ENCODE peak calls at places on chromosomes 4 and X, in five cellular contexts. X is SK-N-SH, S is HCT116, L is HepG2, G is GM12878. Y is an unnamed sample.

GRCh38 chrX:123422875-123423274 is 238.8 kb downstream of the GRIA3 start:
- DNase-seq in L (peak), S (no peak), X (peak), G (no peak), Y (no peak)

GRCh38 chr4:31461425-31461824 is 741.3 kb downstream of the PCDH7 start:
- DNase-seq in X (no peak), G (no peak), S (peak), L (no peak), Y (no peak)

GRCh38 chrX:70301716-70302115 is 11.8 kb downstream of the KIF4A start:
- DNase-seq in G (no peak), S (no peak), L (no peak), X (no peak), Y (no peak)

GRCh38 chr4:82814034-82814433 is 15.4 kb upstream of the SCD5 start:
- DNase-seq in G (no peak), X (peak), S (no peak), L (no peak), Y (no peak)

GRCh38 chr4:182847543-182847942 is 69.6 kb downstream of the DCTD start:
- DNase-seq in X (no peak), L (no peak), G (no peak), S (no peak), Y (no peak)

GRCh38 chr4:180617203-180617602 is 1626.0 kb upstream of the TENM3 start:
- DNase-seq in S (no peak), X (no peak), L (peak), G (no peak), Y (no peak)

GRCh38 chr4:10629394-10629793 is 55.2 kb downstream of the CLNK start:
- DNase-seq in X (no peak), G (no peak), L (no peak), S (no peak), Y (no peak)

GRCh38 chr4:113384600-113384999 is 335.1 kb downstream of the ANK2 start:
- DNase-seq in S (peak), G (no peak), L (no peak), X (no peak), Y (no peak)

GRCh38 chr4:106287353-106287969 is 28.5 kb downstream of the TBCK start:
- DNase-seq in G (no peak), S (no peak), L (peak), X (no peak), Y (no peak)

DNA sequence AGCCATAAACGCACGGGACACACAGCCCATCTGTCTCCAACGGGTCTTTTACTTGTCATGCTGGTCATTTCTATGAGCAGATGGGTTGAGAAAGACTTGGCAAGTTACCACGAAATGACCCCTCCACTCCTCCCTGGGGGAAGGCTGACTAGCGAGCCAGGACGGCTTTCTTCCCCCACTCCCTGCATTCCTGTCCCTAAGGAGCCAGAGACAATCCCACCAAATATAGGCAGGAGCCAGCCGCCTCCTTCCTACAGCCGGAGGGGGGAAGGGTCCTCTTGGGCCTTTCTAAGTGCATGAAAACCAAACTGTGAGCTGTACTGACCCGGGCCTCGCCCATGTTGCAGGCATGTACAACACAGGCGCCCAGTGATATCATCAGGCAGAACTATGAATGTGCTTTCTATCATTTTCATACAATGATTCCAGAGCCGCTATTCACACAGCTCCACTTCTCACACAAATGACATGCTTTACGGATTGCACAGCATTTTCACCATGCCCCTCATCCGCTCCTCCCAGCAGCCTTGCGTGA is 28.6 kb downstream of the AFAP1 start:
- DNase-seq in G (no peak), X (peak), L (no peak), S (no peak), Y (no peak)
- TF ChIP-seq JUND in G (no peak), X (no peak), L (no peak), S (no peak), Y (no peak)

DNA sequence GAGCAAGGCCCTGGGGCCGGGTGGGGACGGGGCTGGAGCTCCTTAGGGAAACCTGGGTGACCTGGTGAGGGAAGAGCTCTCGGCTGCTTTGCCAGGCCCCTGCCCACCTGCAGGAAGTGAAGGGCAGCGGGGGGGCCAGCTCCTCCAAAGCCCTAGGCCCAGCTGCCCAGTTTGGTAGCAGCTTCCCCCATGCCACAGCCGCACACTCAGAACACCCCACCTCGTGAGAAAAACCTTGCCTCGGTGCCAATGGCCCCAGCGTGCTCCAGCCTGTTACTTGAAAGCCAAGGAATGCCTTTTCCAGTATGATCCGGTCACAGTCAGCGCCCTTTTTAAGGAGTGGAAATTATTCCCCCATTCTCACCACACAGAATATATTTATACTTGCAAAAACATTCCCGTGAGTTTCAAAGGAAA is 38.3 kb downstream of the ACOX3 start:
- DNase-seq in S (no peak), G (no peak), L (no peak), X (no peak), Y (no peak)
- TF ChIP-seq JUND in S (no peak), G (no peak), L (no peak), X (no peak), Y (no peak)

GRCh38 chr4:33715996-33716395 is 2528.3 kb downstream of the ARAP2 start:
- DNase-seq in L (no peak), G (no peak), S (no peak), X (peak), Y (no peak)

GRCh38 chr4:33709247-33709646 is 2535.1 kb downstream of the ARAP2 start:
- DNase-seq in L (no peak), S (no peak), G (no peak), X (no peak), Y (no peak)

DNA sequence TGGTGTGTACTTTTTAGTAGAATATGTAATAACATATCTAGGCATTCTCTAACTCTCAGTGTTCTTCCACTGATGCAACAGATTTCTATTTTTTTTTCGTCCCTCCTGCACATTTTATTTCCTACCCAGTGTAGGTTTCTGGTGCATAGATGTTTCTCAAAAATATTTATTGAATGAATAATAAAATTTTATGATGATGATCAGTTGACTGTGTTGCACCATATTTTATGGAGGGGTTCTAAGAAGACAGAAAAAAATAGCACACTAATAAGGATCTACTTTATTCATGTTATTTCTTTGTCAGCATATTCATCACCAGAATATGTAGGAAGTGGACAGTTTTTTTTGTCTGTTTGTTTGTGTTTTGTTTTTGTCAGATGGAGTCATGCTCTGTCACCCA is 2529.3 kb downstream of the ARAP2 start:
- DNase-seq in X (no peak), L (no peak), G (no peak), S (no peak), Y (no peak)
- TF ChIP-seq JUND in X (no peak), L (no peak), G (no peak), S (no peak), Y (no peak)

GRCh38 chr4:184120549-184121127 is 97.0 kb downstream of the ENPP6 start:
- DNase-seq in L (no peak), G (no peak), X (no peak), S (no peak), Y (no peak)
- TF ChIP-seq JUND in L (no peak), G (no peak), X (no peak), S (no peak), Y (no peak)

DNA sequence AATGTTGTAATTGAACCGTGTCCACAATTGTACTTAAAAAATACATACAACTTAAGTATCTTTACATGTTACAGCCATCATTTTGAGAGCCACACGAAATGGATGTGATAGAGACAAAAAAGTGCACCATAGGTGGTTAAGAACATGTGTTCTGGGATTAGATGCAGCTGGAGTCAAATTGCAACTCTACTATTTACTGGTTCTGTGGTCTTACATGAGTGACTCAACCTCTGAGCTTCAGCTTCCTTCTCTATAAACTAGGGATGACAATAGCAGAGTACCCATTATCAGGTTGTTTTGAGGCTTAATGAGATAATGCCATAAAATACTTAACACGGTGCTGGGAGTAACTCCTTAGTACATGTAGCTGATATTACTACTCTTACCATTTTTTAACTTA is 130.4 kb downstream of the IDS start:
- DNase-seq in L (no peak), G (no peak), S (no peak), X (no peak), Y (no peak)
- TF ChIP-seq JUND in L (no peak), G (no peak), S (no peak), X (no peak), Y (no peak)

DNA sequence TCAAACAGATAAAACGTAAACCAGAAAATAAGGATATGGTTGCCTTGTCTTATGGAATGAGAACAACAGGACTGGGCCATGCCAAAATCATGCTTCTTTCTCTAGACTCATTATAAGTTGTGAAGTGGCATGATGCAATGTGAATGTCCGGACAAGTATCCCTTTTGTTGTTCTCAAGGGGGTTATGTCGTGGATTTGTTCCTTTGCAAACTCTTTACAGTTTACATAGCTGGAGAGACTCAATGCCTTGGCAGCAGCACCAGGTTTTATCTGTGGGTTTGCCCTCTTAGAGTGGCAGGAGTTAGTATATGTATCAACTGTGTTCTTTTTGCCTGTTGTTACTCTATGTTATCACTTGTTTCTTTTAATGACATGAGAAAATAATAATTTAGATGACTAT is 41.4 kb downstream of the SPRY1 start:
- DNase-seq in S (no peak), L (no peak), G (no peak), X (no peak), Y (peak)
- TF ChIP-seq JUND in S (no peak), L (no peak), G (no peak), X (no peak), Y (no peak)

DNA sequence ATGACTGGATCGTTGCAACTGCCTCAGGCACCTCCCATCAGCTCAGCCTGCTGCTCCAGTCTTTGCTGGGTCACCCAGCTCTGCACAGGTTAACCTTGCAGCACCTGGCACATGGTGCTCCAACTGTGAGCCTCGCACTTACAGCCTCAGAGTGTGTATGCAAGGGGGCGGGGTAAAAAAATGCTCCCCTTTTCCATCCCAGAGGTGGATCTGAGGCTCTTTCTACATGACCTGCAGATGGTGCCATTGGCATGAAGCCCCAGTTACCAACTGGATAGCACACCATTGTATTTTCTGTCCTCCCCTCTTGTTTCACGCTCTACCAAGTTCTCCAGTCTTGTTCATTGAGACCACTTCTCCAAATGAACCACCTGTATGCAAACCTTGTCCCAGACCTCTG is 46.2 kb upstream of the TRPC3 start:
- DNase-seq in L (no peak), G (no peak), X (no peak), S (no peak), Y (peak)
- TF ChIP-seq JUND in L (no peak), G (no peak), X (no peak), S (no peak), Y (no peak)

DNA sequence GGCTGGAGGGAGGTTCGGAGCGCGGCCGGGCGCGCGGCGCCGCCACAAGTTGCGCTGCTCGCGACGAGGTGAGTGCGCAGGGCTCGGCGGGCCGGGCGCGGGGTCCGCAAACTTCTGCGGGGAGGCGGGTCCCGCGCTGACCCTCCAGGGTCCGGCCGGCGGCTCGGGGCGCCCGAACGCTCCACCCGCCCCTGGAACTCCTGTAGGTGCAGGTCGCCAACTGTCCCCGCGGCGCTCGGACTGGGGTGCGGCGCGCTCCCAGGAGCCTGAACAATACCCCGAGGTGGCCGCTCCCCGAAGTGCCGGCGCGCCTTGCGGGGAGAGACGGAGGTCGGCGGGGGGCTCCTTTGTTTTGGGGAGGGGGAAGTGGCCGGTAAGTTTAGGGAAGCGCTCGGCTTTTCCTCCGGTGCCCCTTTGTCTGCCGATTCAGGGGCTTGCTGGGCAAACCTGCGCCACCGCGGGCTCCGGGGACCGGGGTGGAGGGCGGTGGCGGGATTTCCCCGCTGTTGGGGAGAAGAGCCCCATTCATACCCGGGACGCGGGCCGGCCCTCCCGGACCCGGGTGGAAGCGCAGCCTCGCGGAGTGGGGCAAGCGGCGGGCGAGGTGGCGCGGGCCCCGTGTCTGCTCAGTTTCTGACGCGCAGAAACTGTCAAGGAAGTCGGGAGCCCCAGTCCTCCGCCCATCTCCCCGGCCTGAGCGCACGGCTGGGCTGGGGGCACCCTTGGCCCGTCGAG is 689 bp downstream of the TBL1X start:
- DNase-seq in L (no peak), S (no peak), X (peak), G (no peak), Y (no peak)
- TF ChIP-seq JUND in L (no peak), S (no peak), X (no peak), G (no peak), Y (no peak)

Y was measured in T47D.